ENCODE peak calls at places on chromosomes 11 and 22, in nine cellular contexts. G is A549; W is CD8-positive, alpha-beta memory T cell; N is CD4-positive, CD25-positive, alpha-beta regulatory T cell; K is right lobe of liver; V is esophagus muscularis mucosa; O is esophagus squamous epithelium; D is stomach; R is right atrium auricular region. F is an unnamed sample.

GRCh38 chr11:1569251-1569780 is 2.8 kb downstream of the DUSP8 start:
- DNase-seq in R (no peak), K (no peak), G (no peak), D (peak; percentile 49), N (no peak), V (no peak), O (no peak), W (peak; percentile 10), F (no peak)

GRCh38 chr11:17703951-17704350 is 15.4 kb upstream of the MYOD1 start:
- DNase-seq in N (no peak), V (no peak), G (no peak), R (no peak), W (no peak), D (no peak), K (no peak), O (no peak), F (no peak)

GRCh38 chr11:1682225-1682901 is 14.6 kb upstream of the KRTAP5-6 start:
- DNase-seq in K (no peak), R (no peak), D (no peak), O (no peak), V (no peak), W (no peak), G (no peak), N (no peak), F (no peak)

GRCh38 chr11:71555508-71555907 is 7.3 kb downstream of the KRTAP5-9 start:
- DNase-seq in K (no peak), D (no peak), N (no peak), G (no peak), W (no peak), V (no peak), R (no peak), O (no peak), F (no peak)

GRCh38 chr11:126080206-126080941 is 17.7 kb upstream of the CDON start:
- DNase-seq in O (no peak), K (no peak), G (peak; percentile 22), D (no peak), N (no peak), V (no peak), W (no peak), R (no peak), F (no peak)

GRCh38 chr11:10654211-10655150 is 39.1 kb downstream of the IRAG1 start:
- DNase-seq in D (no peak), K (no peak), N (peak; percentile 50), R (no peak), V (no peak), W (peak; percentile 24), G (peak; percentile 35), O (no peak), F (no peak)

GRCh38 chr22:27754247-27754887 is 47.2 kb downstream of the MN1 start:
- DNase-seq in R (no peak), N (no peak), V (no peak), D (no peak), W (no peak), K (no peak), G (no peak), O (no peak), F (no peak)

GRCh38 chr11:92087916-92088537 is 136.6 kb upstream of the FAT3 start:
- DNase-seq in N (no peak), R (no peak), V (no peak), D (no peak), G (no peak), O (no peak), K (no peak), W (no peak), F (no peak)

GRCh38 chr22:39244073-39244495 is 698 bp downstream of the PDGFB start:
- DNase-seq in D (no peak), N (no peak), O (no peak), G (no peak), R (no peak), K (no peak), W (no peak), V (no peak), F (no peak)

GRCh38 chr11:71244116-71244815 is 8.1 kb downstream of the SHANK2 start:
- DNase-seq in O (no peak), D (peak; percentile 18), W (no peak), R (no peak), G (no peak), K (no peak), N (no peak), V (no peak), F (no peak)

GRCh38 chr11:45182902-45183301 is 36.5 kb downstream of the PRDM11 start:
- DNase-seq in R (no peak), N (no peak), O (no peak), K (no peak), G (peak; percentile 60), D (peak; percentile 46), W (no peak), V (no peak), F (no peak)

GRCh38 chr11:129853508-129854228 is 38.0 kb downstream of the TMEM45B start:
- DNase-seq in V (no peak), K (peak; percentile 93), G (no peak), R (no peak), O (no peak), N (peak; percentile 87), D (peak; percentile 89), W (peak; percentile 87), F (no peak)

GRCh38 chr22:46534177-46534776 is 3.1 kb downstream of the CELSR1 start:
- DNase-seq in N (no peak), W (no peak), G (no peak), R (no peak), V (no peak), K (no peak), O (no peak), D (no peak), F (no peak)

GRCh38 chr22:46534901-46535630 is 2.4 kb downstream of the CELSR1 start:
- DNase-seq in R (no peak), N (no peak), W (no peak), V (no peak), O (no peak), K (no peak), G (no peak), D (no peak), F (no peak)

GRCh38 chr22:46533434-46533833 is 4.0 kb downstream of the CELSR1 start:
- DNase-seq in R (no peak), D (no peak), W (no peak), V (no peak), O (no peak), G (peak; percentile 77), N (no peak), K (no peak), F (no peak)

GRCh38 chr22:46528121-46528610 is 9.3 kb downstream of the CELSR1 start:
- DNase-seq in V (no peak), W (no peak), O (no peak), R (no peak), D (no peak), N (no peak), G (peak; percentile 84), K (no peak), F (no peak)

DNA sequence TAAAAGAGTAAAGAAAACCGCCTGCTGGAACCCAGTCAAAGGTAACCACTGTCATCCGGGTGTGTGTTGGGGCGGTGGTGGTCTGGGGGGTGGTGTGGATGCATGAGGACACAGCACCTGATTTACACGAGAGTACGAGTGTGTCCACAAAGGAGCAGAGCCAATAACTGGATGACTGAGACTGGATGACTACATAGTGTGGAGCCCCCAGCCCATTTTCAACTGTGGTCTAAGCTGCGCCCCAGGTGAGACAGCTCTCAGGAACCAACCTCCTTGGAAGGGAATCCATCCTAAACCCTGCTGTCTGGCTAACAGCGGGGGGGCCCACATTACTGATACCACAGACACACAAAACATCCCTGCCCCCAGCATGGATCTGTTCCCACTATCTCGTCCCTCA is 5.6 kb downstream of the CELSR1 start:
- DNase-seq in R (no peak), N (no peak), G (no peak), K (no peak), V (no peak), W (no peak), O (no peak), D (no peak), F (no peak)
- H3K27ac ChIP-seq in R (no peak overlapping the region), N (no peak overlapping the region), G (peak overlapping the region; percentile 91), K (no peak overlapping the region), V (no peak overlapping the region), W (no peak overlapping the region), O (no peak overlapping the region), D (no peak overlapping the region), F (no peak overlapping the region)

GRCh38 chr22:22878801-22879674 is 8.6 kb upstream of the IGLL5 start:
- DNase-seq in W (no peak), V (no peak), O (no peak), G (no peak), D (no peak), K (no peak), R (no peak), N (no peak), F (no peak)
- H3K27ac ChIP-seq in W (no peak overlapping the region), V (no peak overlapping the region), O (no peak overlapping the region), G (no peak overlapping the region), D (no peak overlapping the region), K (no peak overlapping the region), R (no peak overlapping the region), N (no peak overlapping the region), F (no peak overlapping the region)

GRCh38 chr11:77661670-77662069 is 24.1 kb upstream of the CLNS1A start:
- DNase-seq in N (no peak), W (no peak), G (no peak), V (no peak), K (no peak), R (no peak), O (no peak), D (no peak), F (no peak)
- H3K27ac ChIP-seq in N (no peak overlapping the region), W (no peak overlapping the region), G (no peak overlapping the region), V (no peak overlapping the region), K (no peak overlapping the region), R (no peak overlapping the region), O (no peak overlapping the region), D (no peak overlapping the region), F (no peak overlapping the region)

GRCh38 chr22:36423461-36424404 is 36.0 kb upstream of the MYH9 start:
- DNase-seq in O (no peak), V (no peak), G (no peak), W (no peak), D (no peak), K (no peak), N (no peak), R (no peak), F (no peak)
- H3K27ac ChIP-seq in O (peak overlapping the region; percentile 5), V (no peak overlapping the region), G (no peak overlapping the region), W (no peak overlapping the region), D (no peak overlapping the region), K (no peak overlapping the region), N (no peak overlapping the region), R (no peak overlapping the region), F (no peak overlapping the region)

DNA sequence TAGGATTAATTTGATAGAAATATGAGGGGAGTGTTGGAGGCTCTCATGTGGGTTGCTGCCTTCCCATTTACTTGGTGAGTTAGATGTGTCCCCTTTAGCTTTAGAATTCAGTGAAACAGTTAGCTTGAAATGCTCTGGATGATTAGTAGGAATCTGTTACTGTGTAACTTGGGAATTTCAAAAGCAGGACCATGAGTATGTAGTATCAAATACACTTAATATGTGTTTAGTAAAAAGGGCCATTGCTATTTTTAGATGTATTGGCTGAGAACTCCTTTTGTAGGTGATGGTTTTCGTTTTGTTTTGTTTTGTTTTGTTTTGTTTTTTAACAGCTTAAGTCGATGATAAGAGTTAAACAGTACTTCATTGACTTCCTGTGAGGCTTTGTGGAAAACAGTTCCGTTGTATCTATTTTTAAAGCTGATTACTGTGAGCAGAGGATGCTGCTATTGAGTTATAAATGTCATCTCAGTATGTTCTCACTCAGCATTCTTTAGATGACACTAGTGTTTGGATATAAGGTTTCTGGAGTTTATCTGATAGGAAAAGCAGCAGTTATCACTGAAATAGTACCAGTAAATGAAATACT is 53.5 kb downstream of the MCAM start:
- DNase-seq in R (no peak), G (no peak), O (no peak), K (no peak), V (no peak), D (no peak), W (peak; percentile 39), N (peak; percentile 59), F (no peak)
- H3K27ac ChIP-seq in R (peak overlapping the region; percentile 72), G (no peak overlapping the region), O (no peak overlapping the region), K (peak overlapping the region; percentile 4), V (peak overlapping the region; percentile 4), D (peak overlapping the region; percentile 32), W (no peak overlapping the region), N (peak overlapping the region; percentile 68), F (no peak overlapping the region)

GRCh38 chr11:134497586-134497985 is 85.5 kb upstream of the B3GAT1 start:
- DNase-seq in N (no peak), V (no peak), G (no peak), W (no peak), D (peak; percentile 74), O (no peak), R (no peak), K (peak; percentile 65), F (no peak)
- H3K27ac ChIP-seq in N (no peak overlapping the region), V (no peak overlapping the region), G (no peak overlapping the region), W (no peak overlapping the region), D (no peak overlapping the region), O (no peak overlapping the region), R (no peak overlapping the region), K (peak overlapping the region; percentile 2), F (no peak overlapping the region)

F was measured in substantia nigra.